ENCODE peak calls at places on chromosomes 2 and 18, in five cellular contexts. W is MCF 10A; B is pancreas; Q is activated T-helper 1 cell treated with anti-CD3 and anti-CD28 coated beads, Interleukin-12 subunit alpha, Interleukin-12 subunit beta, Interleukin-2, Interleukin-4 antibody, amounts not matched to agents 30 ng/mL and 10 ng/mL and 1 ng/mL, durations not matched to agents 14 hours and 24 hours and 36 hours; T is iPS-NIHi11. R is an unnamed sample.

GRCh38 chr18:6857305-6857704 is 127.8 kb downstream of the ARHGAP28 start:
- DNase-seq in T (no peak), W (no peak), B (no peak), Q (no peak), R (no peak)

GRCh38 chr2:236568068-236568921 is 1.3 kb upstream of the ACKR3 start:
- DNase-seq in T (no peak), Q (peak), B (no peak), W (no peak), R (peak)

GRCh38 chr18:76408480-76409067 is 86.5 kb downstream of the ZNF516 start:
- DNase-seq in Q (no peak), T (no peak), W (no peak), B (no peak), R (no peak)

GRCh38 chr2:190664240-190664639 is 15.4 kb downstream of the NAB1 start:
- DNase-seq in T (no peak), B (no peak), Q (no peak), W (no peak), R (no peak)

GRCh38 chr2:141927536-141927935 is 203.3 kb downstream of the LRP1B start:
- DNase-seq in W (no peak), Q (no peak), B (no peak), T (no peak), R (no peak)

GRCh38 chr2:55581435-55581834 is 36.0 kb downstream of the PPP4R3B start:
- DNase-seq in W (no peak), B (no peak), Q (no peak), T (peak), R (peak)

GRCh38 chr2:239858179-239858578 is 167.0 kb downstream of the NDUFA10 start:
- DNase-seq in T (no peak), W (no peak), B (no peak), Q (no peak), R (no peak)

GRCh38 chr2:239166201-239166834 is 234.5 kb downstream of the HDAC4 start:
- DNase-seq in T (no peak), W (no peak), Q (no peak), B (no peak), R (no peak)

GRCh38 chr18:74551936-74552555 is 17.7 kb downstream of the CNDP1 start:
- DNase-seq in B (peak), W (peak), Q (peak), T (peak), R (peak)

GRCh38 chr2:150097891-150098595 is 389.4 kb downstream of the RND3 start:
- DNase-seq in T (no peak), Q (no peak), W (peak), B (no peak), R (no peak)

GRCh38 chr18:34787931-34788532 is 77.9 kb downstream of the DTNA start:
- DNase-seq in Q (no peak), B (no peak), T (peak), W (peak), R (no peak)

GRCh38 chr18:57833441-57834101 is 30.5 kb upstream of the ATP8B1 start:
- DNase-seq in T (no peak), Q (peak), B (no peak), W (peak), R (no peak)

GRCh38 chr18:72160504-72161445 is 383.4 kb downstream of the CBLN2 start:
- DNase-seq in B (no peak), T (no peak), Q (no peak), W (peak), R (peak)

GRCh38 chr2:227374158-227374557 is 4.9 kb downstream of the TM4SF20 start:
- DNase-seq in T (no peak), B (no peak), W (no peak), Q (peak), R (peak)

GRCh38 chr2:1162768-1163584 is 212.3 kb downstream of the SNTG2 start:
- DNase-seq in T (no peak), Q (no peak), W (no peak), B (no peak), R (peak)

R was measured in SJCRH30.